ENCODE peak calls at places on chromosome 20, in eight cellular contexts. U, X, W, K, P, Y, S and B are unnamed samples.

GRCh38 chr20:60857708-60858107 is 394.4 kb upstream of the CDH4 start:
- DNase-seq in P (no peak), W (no peak), Y (no peak), U (no peak), X (no peak), S (no peak), K (no peak), B (no peak)

GRCh38 chr20:313948-314347 is 11.4 kb upstream of the SOX12 start:
- DNase-seq in Y (no peak), U (no peak), K (no peak), X (no peak), S (no peak), W (no peak), P (no peak), B (no peak)

GRCh38 chr20:20780127-20780822 is 67.8 kb upstream of the RALGAPA2 start:
- DNase-seq in Y (no peak), X (peak; percentile 92), W (peak; percentile 49), U (no peak), S (no peak), K (peak; percentile 60), P (peak; percentile 71), B (no peak)

GRCh38 chr20:43459022-43459942 is 1.6 kb downstream of the SRSF6 start:
- DNase-seq in W (no peak), X (no peak), U (no peak), P (peak; percentile 40), S (no peak), Y (no peak), K (peak; percentile 20), B (no peak)

GRCh38 chr20:23668477-23668951 is 20.3 kb downstream of the CST4 start:
- DNase-seq in S (peak; percentile 19), K (peak; percentile 33), W (peak; percentile 82), P (peak; percentile 79), X (peak; percentile 62), U (peak; percentile 84), Y (peak; percentile 54), B (no peak)

GRCh38 chr20:23264545-23264944 is 86.0 kb upstream of the NXT1 start:
- DNase-seq in S (no peak), Y (no peak), U (no peak), W (no peak), X (no peak), K (no peak), P (no peak), B (no peak)

GRCh38 chr20:1112908-1113307 is 5.5 kb upstream of the PSMF1 start:
- DNase-seq in U (no peak), S (no peak), X (no peak), W (no peak), Y (no peak), P (no peak), K (no peak), B (no peak)

GRCh38 chr20:54044156-54044555 is 26.2 kb downstream of the BCAS1 start:
- DNase-seq in P (no peak), K (no peak), X (no peak), Y (no peak), S (no peak), U (no peak), W (peak; percentile 28), B (no peak)

GRCh38 chr20:310645-311044 is 13.3 kb downstream of the ZCCHC3 start:
- DNase-seq in W (no peak), Y (no peak), X (no peak), S (no peak), U (no peak), P (no peak), K (no peak), B (no peak)

GRCh38 chr20:59736366-59736765 is 132.0 kb downstream of the PHACTR3 start:
- DNase-seq in U (no peak), W (no peak), X (no peak), Y (no peak), K (no peak), P (no peak), S (no peak), B (no peak)

GRCh38 chr20:54132612-54133433 is 41.0 kb downstream of the CYP24A1 start:
- DNase-seq in U (peak; percentile 70), P (peak; percentile 82), S (no peak), Y (no peak), K (peak; percentile 29), W (peak; percentile 86), X (no peak), B (peak; percentile 48)

GRCh38 chr20:16664031-16664430 is 65.8 kb upstream of the SNRPB2 start:
- DNase-seq in Y (no peak), W (no peak), P (no peak), U (no peak), X (no peak), K (no peak), S (no peak), B (no peak)

GRCh38 chr20:43736588-43737091 is 9.8 kb upstream of the GTSF1L start:
- DNase-seq in U (no peak), W (peak; percentile 23), K (no peak), P (peak; percentile 94), Y (no peak), X (no peak), S (no peak), B (no peak)

GRCh38 chr20:15759546-15760216 is 813.6 kb downstream of the KIF16B start:
- DNase-seq in W (peak; percentile 38), Y (no peak), U (no peak), S (no peak), X (no peak), K (no peak), P (no peak), B (no peak)

GRCh38 chr20:58587467-58587866 is 63.6 kb upstream of the STX16 start:
- DNase-seq in S (no peak), K (no peak), X (no peak), P (no peak), Y (no peak), W (no peak), U (no peak), B (no peak)

GRCh38 chr20:4519530-4519929 is 202.2 kb upstream of the PRND start:
- DNase-seq in W (peak; percentile 41), Y (no peak), P (peak; percentile 65), U (no peak), K (no peak), X (no peak), S (no peak), B (no peak)

GRCh38 chr20:43065299-43065698 is 124.4 kb downstream of the PTPRT start:
- DNase-seq in Y (no peak), W (no peak), P (no peak), U (no peak), S (no peak), X (no peak), K (no peak), B (no peak)

GRCh38 chr20:32333181-32333987 is 24.7 kb upstream of the ASXL1 start:
- DNase-seq in K (no peak), P (no peak), X (no peak), U (no peak), S (no peak), Y (no peak), W (no peak), B (no peak)

GRCh38 chr20:20690676-20691476 is 21.6 kb downstream of the RALGAPA2 start:
- DNase-seq in U (no peak), K (no peak), W (no peak), Y (no peak), S (no peak), P (no peak), X (no peak), B (no peak)

GRCh38 chr20:53736757-53737403 is 143.2 kb upstream of the ZNF217 start:
- DNase-seq in K (no peak), P (no peak), U (no peak), Y (no peak), X (no peak), W (no peak), S (no peak), B (no peak)

GRCh38 chr20:41178495-41178894 is 41.2 kb downstream of the PLCG1 start:
- DNase-seq in P (no peak), X (peak; percentile 24), U (no peak), S (no peak), W (no peak), Y (peak; percentile 2), K (no peak), B (no peak)

GRCh38 chr20:41177636-41178035 is 40.3 kb downstream of the PLCG1 start:
- DNase-seq in U (peak; percentile 21), K (peak; percentile 50), X (peak; percentile 77), Y (peak; percentile 61), S (peak; percentile 13), W (peak; percentile 23), P (peak; percentile 71), B (no peak)

GRCh38 chr20:41180599-41181333 is 43.4 kb downstream of the PLCG1 start:
- DNase-seq in Y (no peak), S (no peak), K (peak; percentile 8), P (no peak), W (no peak), U (no peak), X (peak; percentile 6), B (no peak)

GRCh38 chr20:41179961-41180360 is 42.6 kb downstream of the PLCG1 start:
- DNase-seq in Y (peak; percentile 3), K (peak; percentile 4), W (no peak), X (peak; percentile 37), U (no peak), S (no peak), P (no peak), B (peak; percentile 14)

DNA sequence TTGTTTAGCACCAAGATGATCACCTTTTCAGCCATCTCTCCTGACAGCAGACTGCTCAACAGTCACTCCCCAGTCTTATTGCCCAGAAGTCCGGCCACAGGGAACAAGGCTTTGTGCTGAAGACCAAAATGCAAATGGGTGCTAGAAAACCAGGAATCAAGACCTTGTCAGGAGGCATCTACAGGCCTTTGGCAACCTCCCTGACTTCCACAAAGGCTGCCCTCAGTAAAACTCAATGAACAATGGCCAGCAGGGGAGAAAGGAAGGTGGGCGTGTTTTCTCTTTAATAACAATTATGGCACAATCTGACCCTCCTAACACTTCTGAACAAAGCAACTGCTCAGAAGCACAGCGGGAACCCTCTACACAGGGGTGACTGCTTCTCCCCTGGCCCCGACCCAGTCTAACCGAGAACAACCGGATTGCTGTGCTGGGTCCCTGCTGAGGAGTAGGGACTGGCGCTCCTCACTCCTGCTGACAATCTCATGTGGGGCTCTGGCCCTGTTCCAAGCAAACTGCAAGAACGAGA is 41.6 kb downstream of the PLCG1 start:
- DNase-seq in Y (peak; percentile 64), W (no peak), P (no peak), S (no peak), U (no peak), X (peak; percentile 81), K (no peak), B (peak; percentile 22)
- H3K4me1 ChIP-seq in Y (peaks cover 12% of the 10 kb centered on the region), W (no peaks in the 10 kb centered on the region), P (no peaks in the 10 kb centered on the region), S (no peaks in the 10 kb centered on the region), U (peaks cover 13% of the 10 kb centered on the region), X (peaks cover 25% of the 10 kb centered on the region), K (no peaks in the 10 kb centered on the region), B (peaks cover 14% of the 10 kb centered on the region)

GRCh38 chr20:41154436-41155176 is 17.3 kb downstream of the PLCG1 start:
- DNase-seq in X (peak; percentile 72), U (no peak), S (no peak), K (no peak), W (no peak), P (no peak), Y (peak; percentile 64), B (no peak)
- H3K27ac ChIP-seq in X (peak overlapping the region; percentile 62), U (no peak overlapping the region), S (no peak overlapping the region), K (no peak overlapping the region), W (no peak overlapping the region), P (no peak overlapping the region), Y (peak overlapping the region; percentile 62), B (peak overlapping the region; percentile 64)

GRCh38 chr20:47418061-47418616 is 61.6 kb upstream of the ZMYND8 start:
- DNase-seq in P (no peak), S (no peak), X (no peak), U (no peak), W (no peak), Y (no peak), K (no peak), B (no peak)
- H3K4me1 ChIP-seq in P (no peaks in the 10 kb centered on the region), S (no peaks in the 10 kb centered on the region), X (no peaks in the 10 kb centered on the region), U (peaks cover 22% of the 10 kb centered on the region), W (no peaks in the 10 kb centered on the region), Y (no peaks in the 10 kb centered on the region), K (no peaks in the 10 kb centered on the region), B (peaks cover 15% of the 10 kb centered on the region)

GRCh38 chr20:6007094-6007528 is 46.7 kb downstream of the LRRN4 start:
- DNase-seq in Y (no peak), P (peak; percentile 26), W (no peak), U (no peak), X (peak; percentile 11), S (no peak), K (no peak), B (no peak)
- H3K27ac ChIP-seq in Y (peak overlapping the region; percentile 86), P (no peak overlapping the region), W (peak overlapping the region; percentile 76), U (peak overlapping the region; percentile 97), X (peak overlapping the region; percentile 85), S (no peak overlapping the region), K (peak overlapping the region; percentile 82), B (no peak overlapping the region)